ENCODE peak calls at places on chromosome 20, in six cellular contexts. Z, C, A, P, U and T are unnamed samples.

GRCh38 chr20:53365676-53366075 is 228.0 kb downstream of the ZNF217 start:
- DNase-seq in Z (no peak), C (no peak), A (no peak), P (no peak), U (no peak), T (no peak)

GRCh38 chr20:38208523-38208922 is 43.5 kb upstream of the TGM2 start:
- DNase-seq in Z (no peak), C (no peak), A (no peak), P (no peak), U (no peak), T (no peak)

GRCh38 chr20:17448071-17448470 is 83.1 kb downstream of the BFSP1 start:
- DNase-seq in Z (no peak), C (no peak), A (no peak), P (no peak), U (no peak), T (no peak)

GRCh38 chr20:63073051-63073737 is 66.4 kb upstream of the BHLHE23 start:
- DNase-seq in Z (no peak), C (no peak), A (no peak), P (peak), U (no peak), T (no peak)

GRCh38 chr20:3011752-3012151 is 31.7 kb upstream of the GNRH2 start:
- DNase-seq in Z (no peak), C (no peak), A (no peak), P (no peak), U (no peak), T (no peak)

GRCh38 chr20:49394264-49394663 is 88.2 kb downstream of the KCNB1 start:
- DNase-seq in Z (no peak), C (no peak), A (no peak), P (no peak), U (no peak), T (no peak)

GRCh38 chr20:63281741-63282665 is 9.4 kb downstream of the ARFGAP1 start:
- DNase-seq in Z (no peak), C (no peak), A (no peak), P (no peak), U (no peak), T (no peak)

GRCh38 chr20:34110025-34111013 is 1.7 kb downstream of the EIF2S2 start:
- DNase-seq in Z (no peak), C (no peak), A (no peak), P (no peak), U (no peak), T (no peak)

GRCh38 chr20:62551408-62552323 is 75.9 kb upstream of the GATA5 start:
- DNase-seq in Z (peak), C (peak), A (peak), P (peak), U (no peak), T (no peak)

GRCh38 chr20:6575912-6576391 is 191.5 kb upstream of the BMP2 start:
- DNase-seq in Z (no peak), C (no peak), A (no peak), P (no peak), U (no peak), T (no peak)

GRCh38 chr20:50969416-50969815 is 10.8 kb downstream of the MOCS3 start:
- DNase-seq in Z (no peak), C (no peak), A (no peak), P (no peak), U (no peak), T (no peak)

GRCh38 chr20:13638162-13638495 is 603 bp downstream of the TASP1 start:
- DNase-seq in Z (peak), C (no peak), A (peak), P (no peak), U (no peak), T (no peak)

GRCh38 chr20:1307571-1307971 is 21.4 kb downstream of the SDCBP2 start:
- DNase-seq in Z (no peak), C (no peak), A (no peak), P (no peak), U (no peak), T (no peak)

GRCh38 chr20:31815408-31816188 is 3.6 kb upstream of the MYLK2 start:
- DNase-seq in Z (no peak), C (no peak), A (peak), P (no peak), U (no peak), T (no peak)

GRCh38 chr20:23966298-23966697 is 22.3 kb downstream of the GGTLC1 start:
- DNase-seq in Z (no peak), C (no peak), A (no peak), P (no peak), U (no peak), T (no peak)

GRCh38 chr20:58665606-58666005 is 14.5 kb downstream of the STX16 start:
- DNase-seq in Z (no peak), C (peak), A (no peak), P (no peak), U (no peak), T (no peak)

GRCh38 chr20:41418739-41419293 is 52.2 kb upstream of the EMILIN3 start:
- DNase-seq in Z (no peak), C (no peak), A (no peak), P (no peak), U (no peak), T (no peak)

GRCh38 chr20:61601361-61601760 is 349.3 kb downstream of the CDH4 start:
- DNase-seq in Z (no peak), C (no peak), A (no peak), P (no peak), U (no peak), T (no peak)

GRCh38 chr20:40652426-40652825 is 36.6 kb downstream of the MAFB start:
- DNase-seq in Z (no peak), C (no peak), A (no peak), P (no peak), U (no peak), T (no peak)

GRCh38 chr20:59824711-59825562 is 108.5 kb downstream of the SYCP2 start:
- DNase-seq in Z (no peak), C (no peak), A (no peak), P (no peak), U (no peak), T (no peak)